ENCODE peak calls at places on chromosomes 7 and 10, in six cellular contexts. Q, Y, C, G, A and F are unnamed samples.

GRCh38 chr7:86733783-86734182 is 90.1 kb downstream of the GRM3 start:
- DNase-seq in Q (peak; percentile 8), Y (no peak), C (no peak), G (peak; percentile 27), A (peak; percentile 29), F (no peak)

GRCh38 chr10:560314-560992 is 129.0 kb downstream of the DIP2C start:
- DNase-seq in Q (no peak), Y (no peak), C (no peak), G (no peak), A (no peak), F (no peak)

GRCh38 chr7:8147004-8147403 is 115.0 kb downstream of the ICA1 start:
- DNase-seq in Q (no peak), Y (no peak), C (no peak), G (no peak), A (no peak), F (no peak)

GRCh38 chr10:33460461-33461294 is 126.2 kb upstream of the NRP1 start:
- DNase-seq in Q (no peak), Y (no peak), C (no peak), G (peak; percentile 90), A (peak; percentile 73), F (peak; percentile 33)

GRCh38 chr7:130721486-130722277 is 12.3 kb downstream of the KLF14 start:
- DNase-seq in Q (peak; percentile 11), Y (peak; percentile 32), C (peak; percentile 70), G (peak; percentile 84), A (peak; percentile 69), F (peak; percentile 87)

GRCh38 chr10:102335184-102335583 is 60.3 kb upstream of the NFKB2 start:
- DNase-seq in Q (no peak), Y (no peak), C (no peak), G (peak; percentile 67), A (no peak), F (no peak)

GRCh38 chr7:70406419-70407189 is 725.3 kb upstream of the GALNT17 start:
- DNase-seq in Q (no peak), Y (no peak), C (no peak), G (no peak), A (no peak), F (no peak)

GRCh38 chr10:35824704-35825103 is 182.6 kb upstream of the FZD8 start:
- DNase-seq in Q (no peak), Y (no peak), C (no peak), G (no peak), A (no peak), F (no peak)

GRCh38 chr7:24820730-24821044 is 63.4 kb upstream of the GSDME start:
- DNase-seq in Q (no peak), Y (no peak), C (no peak), G (no peak), A (peak; percentile 98), F (peak; percentile 76)

GRCh38 chr7:6258440-6259182 is 13.8 kb downstream of the CYTH3 start:
- DNase-seq in Q (no peak), Y (no peak), C (no peak), G (peak; percentile 91), A (no peak), F (no peak)

GRCh38 chr7:151013728-151014497 is 10.4 kb downstream of the ATG9B start:
- DNase-seq in Q (no peak), Y (no peak), C (no peak), G (peak; percentile 92), A (peak; percentile 58), F (peak; percentile 84)
- TF ChIP-seq EZH2 in Q (no peak), Y (peak; percentile 50), C (no peak), G (no peak), A (no peak), F (no peak)

DNA sequence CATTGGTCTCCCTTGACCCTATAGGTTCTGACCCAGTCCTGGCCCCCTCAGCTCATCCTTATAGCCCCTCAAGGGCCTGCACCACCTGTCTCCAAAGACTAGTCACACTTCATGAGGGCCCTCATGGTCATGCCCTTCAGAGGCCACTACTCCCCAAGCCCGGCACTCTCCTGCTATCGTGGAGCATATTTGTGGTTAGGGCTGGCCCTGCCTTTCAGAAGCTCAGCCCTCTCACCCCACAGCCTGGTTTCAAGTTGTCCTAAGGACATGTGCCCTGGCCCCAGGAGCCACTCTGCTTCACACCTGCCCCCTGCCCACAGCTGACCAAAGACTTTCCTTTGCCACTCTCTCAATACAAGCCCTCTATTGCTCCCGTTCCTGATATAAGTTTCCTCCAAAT is 60.3 kb upstream of the LBX1 start:
- DNase-seq in Q (no peak), Y (no peak), C (no peak), G (no peak), A (no peak), F (no peak)
- TF ChIP-seq EZH2 in Q (no peak), Y (no peak), C (no peak), G (no peak), A (no peak), F (no peak)

DNA sequence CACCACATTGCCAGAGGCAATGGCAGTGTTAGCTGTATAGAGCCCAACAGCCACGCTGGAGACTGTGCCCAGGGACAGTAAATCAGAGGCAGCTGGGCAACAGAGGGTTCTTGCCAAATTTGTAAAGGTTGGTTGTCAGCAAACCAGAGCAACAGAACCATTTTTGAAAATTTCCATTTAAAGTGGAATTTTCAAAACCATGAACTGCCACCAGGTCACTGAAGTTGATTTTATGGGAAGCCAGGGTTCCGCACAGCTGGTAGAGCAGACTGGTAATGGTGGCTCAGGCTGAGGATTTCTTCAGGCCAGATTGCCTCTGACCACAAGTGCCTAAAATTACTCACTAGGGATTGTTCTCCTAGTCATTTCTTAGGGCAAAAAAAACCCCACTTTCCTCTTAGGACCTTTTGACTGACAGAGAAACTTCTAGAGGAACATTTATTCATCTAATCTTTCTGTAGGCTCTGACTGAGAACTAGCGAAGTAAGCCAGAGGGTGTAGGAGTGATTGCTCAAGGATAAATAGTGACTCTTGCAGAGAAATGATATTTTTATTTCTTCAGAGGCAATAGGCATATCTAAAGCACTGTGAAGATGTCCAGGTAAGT is 342.4 kb downstream of the BBS9 start:
- DNase-seq in Q (no peak), Y (no peak), C (no peak), G (peak; percentile 41), A (no peak), F (no peak)
- TF ChIP-seq EZH2 in Q (no peak), Y (no peak), C (no peak), G (no peak), A (no peak), F (no peak)

DNA sequence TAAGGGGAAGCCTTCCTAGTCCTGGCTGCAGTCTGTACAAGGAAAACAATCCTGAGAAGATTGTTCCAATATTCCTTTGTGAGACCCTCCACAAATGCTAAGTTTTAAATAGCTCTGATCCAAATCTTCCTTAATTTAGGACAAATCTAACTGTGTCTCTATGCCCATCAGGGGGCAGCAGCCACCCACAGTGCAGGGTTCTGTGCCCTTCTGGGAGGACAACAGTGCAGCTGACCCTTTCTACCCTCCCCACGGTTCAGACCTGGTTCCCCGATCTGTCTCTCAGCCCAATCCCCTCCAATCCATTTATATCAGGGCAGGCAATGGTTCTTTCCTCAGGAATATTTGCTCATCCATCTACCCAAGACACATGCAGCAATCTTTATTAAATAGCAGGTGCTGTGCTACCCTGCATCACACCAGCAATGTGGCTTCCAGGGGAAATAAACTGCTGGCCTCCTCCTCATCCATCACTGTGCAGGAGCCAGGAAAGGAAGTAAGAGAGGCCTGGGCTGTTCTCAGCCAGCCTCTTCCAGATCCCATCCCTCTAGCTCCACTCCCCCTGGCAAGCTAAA is 4.0 kb upstream of the RBM28 start:
- DNase-seq in Q (peak; percentile 52), Y (no peak), C (peak; percentile 18), G (peak; percentile 68), A (peak; percentile 73), F (peak; percentile 58)
- TF ChIP-seq EZH2 in Q (no peak), Y (no peak), C (no peak), G (no peak), A (no peak), F (no peak)

DNA sequence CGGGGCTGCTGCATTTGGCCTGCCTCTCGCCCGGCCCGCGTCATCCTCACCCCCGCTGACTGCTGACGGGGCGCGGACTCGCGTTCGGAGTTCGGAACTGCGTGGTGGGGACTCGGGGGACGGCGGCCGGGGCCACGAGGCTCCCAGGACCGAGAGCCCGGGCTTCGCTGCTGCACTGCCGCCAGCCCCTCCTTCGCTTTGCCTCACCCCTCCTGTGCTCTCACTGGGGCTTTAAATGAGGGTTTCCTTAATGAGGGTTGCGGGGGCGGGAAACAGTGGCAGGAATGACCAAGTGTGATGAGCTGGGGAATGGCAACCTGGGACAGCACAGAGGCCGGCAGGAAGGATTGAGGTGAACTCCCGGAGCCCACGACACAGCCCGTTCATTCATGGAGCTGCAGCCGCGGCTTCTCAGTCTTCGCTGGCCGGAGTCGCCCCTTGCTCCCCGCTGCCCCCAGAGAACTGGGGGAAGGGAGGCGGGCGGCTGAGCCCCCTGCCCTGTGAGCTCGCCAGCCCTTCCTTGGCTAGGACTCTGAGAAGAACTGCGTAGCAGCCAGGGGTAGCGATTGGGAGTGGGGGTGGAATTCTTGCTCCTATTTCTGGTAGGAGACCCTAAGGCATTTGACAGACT is 1.5 kb upstream of the LRRC4 start:
- DNase-seq in Q (no peak), Y (no peak), C (no peak), G (peak; percentile 78), A (no peak), F (no peak)
- TF ChIP-seq EZH2 in Q (no peak), Y (no peak), C (no peak), G (no peak), A (no peak), F (no peak)

GRCh38 chr10:101284171-101285092 is 55.2 kb upstream of the LBX1 start:
- DNase-seq in Q (no peak), Y (no peak), C (no peak), G (no peak), A (no peak), F (no peak)
- TF ChIP-seq EZH2 in Q (no peak), Y (peak; percentile 22), C (no peak), G (no peak), A (no peak), F (peak; percentile 64)

DNA sequence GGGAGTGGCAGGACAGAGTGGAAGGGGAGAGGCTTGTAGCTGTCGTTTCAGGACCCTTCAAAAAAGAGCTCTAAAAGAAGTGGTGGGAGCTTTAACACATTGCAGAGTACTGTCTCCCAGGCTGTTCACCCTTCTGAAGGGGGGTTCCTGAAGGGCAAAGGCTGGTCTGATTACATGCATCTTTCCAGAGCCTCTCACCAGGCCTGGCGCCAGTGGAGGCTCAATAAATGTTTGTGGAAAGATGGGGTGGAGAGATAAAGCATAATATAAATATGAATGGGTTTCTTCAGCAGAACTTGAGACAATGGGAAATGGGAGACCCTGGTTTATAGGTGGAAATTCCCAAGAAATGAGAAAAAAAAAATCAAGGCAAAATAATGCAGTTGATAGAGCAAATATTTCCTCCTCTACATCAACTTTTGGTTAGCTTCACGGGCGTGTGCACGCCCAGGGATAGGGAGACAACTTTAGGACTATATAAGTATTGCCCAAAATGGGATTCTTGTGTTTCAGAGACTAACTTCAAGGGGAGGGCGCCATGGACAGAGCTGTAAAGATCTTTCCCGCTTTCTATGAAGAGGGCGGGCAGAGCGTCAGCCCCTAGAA is 613 bp upstream of the BUB3 start:
- DNase-seq in Q (no peak), Y (no peak), C (no peak), G (no peak), A (no peak), F (no peak)
- TF ChIP-seq EZH2 in Q (no peak), Y (no peak), C (no peak), G (no peak), A (no peak), F (no peak)